ENCODE peak calls at places on chromosome 11, in seven cellular contexts. One of them, this sample, is unnamed. For H3K4me1, the result is how much of the 10 kb centered on the place peaks cover.

GRCh38 chr11:81959341-81959740 is 774.3 kb downstream of the FAM181B start:
- DNase-seq in GM23338: peak
- DNase-seq in neural progenitor cell: peak
- DNase-seq in mucosa of descending colon: no peak
- DNase-seq in heart left ventricle: no peak
- DNase-seq in testis: no peak
- DNase-seq in left ventricle myocardium inferior: no peak
- DNase-seq in this sample: no peak

GRCh38 chr11:71136095-71136845 is 116.1 kb downstream of the SHANK2 start:
- DNase-seq in testis: no peak
- DNase-seq in GM23338: no peak
- DNase-seq in mucosa of descending colon: no peak
- DNase-seq in left ventricle myocardium inferior: no peak
- DNase-seq in heart left ventricle: no peak
- DNase-seq in neural progenitor cell: no peak
- DNase-seq in this sample: no peak

GRCh38 chr11:128874406-128874805 is 7.3 kb upstream of the KCNJ1 start:
- DNase-seq in neural progenitor cell: no peak
- DNase-seq in heart left ventricle: no peak
- DNase-seq in GM23338: no peak
- DNase-seq in mucosa of descending colon: no peak
- DNase-seq in left ventricle myocardium inferior: no peak
- DNase-seq in testis: no peak
- DNase-seq in this sample: no peak

GRCh38 chr11:21133722-21134121 is 464.3 kb downstream of the NELL1 start:
- DNase-seq in left ventricle myocardium inferior: no peak
- DNase-seq in testis: no peak
- DNase-seq in heart left ventricle: no peak
- DNase-seq in mucosa of descending colon: no peak
- DNase-seq in neural progenitor cell: no peak
- DNase-seq in GM23338: no peak
- DNase-seq in this sample: no peak

GRCh38 chr11:725624-726202 is 19.7 kb downstream of the EPS8L2 start:
- DNase-seq in mucosa of descending colon: peak
- DNase-seq in neural progenitor cell: peak
- DNase-seq in left ventricle myocardium inferior: no peak
- DNase-seq in testis: no peak
- DNase-seq in heart left ventricle: no peak
- DNase-seq in GM23338: peak
- DNase-seq in this sample: peak

GRCh38 chr11:64876226-64876750 is 2.1 kb downstream of the EHD1 start:
- DNase-seq in GM23338: no peak
- DNase-seq in testis: no peak
- DNase-seq in mucosa of descending colon: no peak
- DNase-seq in left ventricle myocardium inferior: no peak
- DNase-seq in neural progenitor cell: no peak
- DNase-seq in heart left ventricle: no peak
- DNase-seq in this sample: no peak

GRCh38 chr11:123545726-123546125 is 108.7 kb downstream of the SCN3B start:
- DNase-seq in testis: no peak
- DNase-seq in neural progenitor cell: peak
- DNase-seq in mucosa of descending colon: no peak
- DNase-seq in left ventricle myocardium inferior: no peak
- DNase-seq in heart left ventricle: no peak
- DNase-seq in GM23338: no peak
- DNase-seq in this sample: no peak

GRCh38 chr11:77502501-77502900 is 28.6 kb upstream of the PAK1 start:
- DNase-seq in neural progenitor cell: no peak
- DNase-seq in heart left ventricle: no peak
- DNase-seq in left ventricle myocardium inferior: no peak
- DNase-seq in testis: no peak
- DNase-seq in GM23338: no peak
- DNase-seq in mucosa of descending colon: no peak
- DNase-seq in this sample: no peak

GRCh38 chr11:132576706-132577105 is 955.6 kb downstream of the OPCML start:
- DNase-seq in GM23338: peak
- DNase-seq in neural progenitor cell: peak
- DNase-seq in mucosa of descending colon: no peak
- DNase-seq in heart left ventricle: no peak
- DNase-seq in left ventricle myocardium inferior: no peak
- DNase-seq in testis: no peak
- DNase-seq in this sample: no peak

GRCh38 chr11:63274776-63275175 is 31.4 kb upstream of the SLC22A25 start:
- DNase-seq in GM23338: peak
- DNase-seq in testis: no peak
- DNase-seq in left ventricle myocardium inferior: no peak
- DNase-seq in neural progenitor cell: no peak
- DNase-seq in heart left ventricle: no peak
- DNase-seq in mucosa of descending colon: no peak
- DNase-seq in this sample: no peak

GRCh38 chr11:16960250-16960649 is 54.0 kb downstream of the PLEKHA7 start:
- DNase-seq in mucosa of descending colon: no peak
- DNase-seq in heart left ventricle: no peak
- DNase-seq in left ventricle myocardium inferior: no peak
- DNase-seq in GM23338: no peak
- DNase-seq in testis: no peak
- DNase-seq in neural progenitor cell: no peak
- DNase-seq in this sample: no peak

GRCh38 chr11:3667149-3668035 is 3.8 kb downstream of the CHRNA10 start:
- DNase-seq in left ventricle myocardium inferior: no peak
- DNase-seq in heart left ventricle: no peak
- DNase-seq in GM23338: no peak
- DNase-seq in mucosa of descending colon: no peak
- DNase-seq in testis: peak
- DNase-seq in neural progenitor cell: no peak
- DNase-seq in this sample: no peak

GRCh38 chr11:1326435-1327063 is 17.1 kb upstream of the TOLLIP start:
- DNase-seq in GM23338: no peak
- DNase-seq in testis: no peak
- DNase-seq in left ventricle myocardium inferior: no peak
- DNase-seq in heart left ventricle: no peak
- DNase-seq in mucosa of descending colon: no peak
- DNase-seq in neural progenitor cell: no peak
- DNase-seq in this sample: no peak

GRCh38 chr11:83611616-83612015 is 325.4 kb upstream of the CCDC90B start:
- DNase-seq in left ventricle myocardium inferior: no peak
- DNase-seq in mucosa of descending colon: no peak
- DNase-seq in GM23338: no peak
- DNase-seq in testis: no peak
- DNase-seq in heart left ventricle: no peak
- DNase-seq in neural progenitor cell: no peak
- DNase-seq in this sample: no peak

GRCh38 chr11:119486016-119486415 is 63.0 kb upstream of the THY1 start:
- DNase-seq in GM23338: no peak
- DNase-seq in mucosa of descending colon: no peak
- DNase-seq in left ventricle myocardium inferior: no peak
- DNase-seq in testis: no peak
- DNase-seq in neural progenitor cell: no peak
- DNase-seq in heart left ventricle: peak
- DNase-seq in this sample: no peak

DNA sequence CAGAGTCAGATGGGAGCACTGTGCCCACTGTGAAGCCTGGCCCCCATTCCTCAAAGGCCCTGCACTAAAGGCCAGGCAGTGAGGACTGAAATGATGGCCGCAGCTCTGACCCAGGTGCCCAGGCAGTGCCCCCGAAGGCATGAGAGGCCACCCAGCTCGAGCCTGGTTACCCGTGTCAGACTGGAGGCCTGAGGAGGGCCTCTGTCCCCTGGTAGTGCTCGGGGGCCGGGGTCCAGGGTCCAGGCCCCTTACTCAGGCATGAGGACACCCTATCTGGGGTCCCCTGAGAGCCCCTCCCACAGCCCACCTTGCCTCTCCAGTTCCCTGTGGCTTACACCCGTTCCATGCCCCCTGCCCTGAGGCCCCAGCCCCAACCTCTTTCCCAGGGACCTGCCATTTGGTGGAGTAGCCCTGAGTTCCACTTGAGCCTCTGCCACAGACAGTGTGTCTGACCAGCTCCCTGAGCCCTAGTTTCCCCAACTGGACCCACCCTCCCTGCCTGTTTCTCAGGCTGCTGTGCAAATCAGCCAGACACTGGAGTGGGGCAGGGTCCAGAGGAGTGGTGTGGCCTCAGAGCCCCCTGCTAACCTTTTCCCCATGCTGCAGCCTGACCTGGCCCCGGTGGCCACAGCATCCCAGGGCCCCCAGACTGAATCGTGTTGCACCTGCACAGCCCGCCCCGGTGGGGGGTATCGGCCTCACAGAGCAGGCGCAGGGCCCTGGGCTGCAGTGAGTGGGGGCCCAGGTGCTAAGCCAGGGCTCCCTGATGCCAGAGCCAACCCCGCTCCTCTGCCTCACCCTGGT is 10.8 kb upstream of the ANKRD13D start:
- DNase-seq in mucosa of descending colon: peak
- DNase-seq in heart left ventricle: peak
- DNase-seq in neural progenitor cell: no peak
- DNase-seq in left ventricle myocardium inferior: no peak
- DNase-seq in testis: no peak
- DNase-seq in GM23338: no peak
- DNase-seq in this sample: no peak
- H3K4me1 ChIP-seq in mucosa of descending colon: under half
- H3K4me1 ChIP-seq in heart left ventricle: half or more
- H3K4me1 ChIP-seq in neural progenitor cell: under half
- H3K4me1 ChIP-seq in left ventricle myocardium inferior: half or more
- H3K4me1 ChIP-seq in testis: under half
- H3K4me1 ChIP-seq in GM23338: under half
- H3K4me1 ChIP-seq in this sample: under half

DNA sequence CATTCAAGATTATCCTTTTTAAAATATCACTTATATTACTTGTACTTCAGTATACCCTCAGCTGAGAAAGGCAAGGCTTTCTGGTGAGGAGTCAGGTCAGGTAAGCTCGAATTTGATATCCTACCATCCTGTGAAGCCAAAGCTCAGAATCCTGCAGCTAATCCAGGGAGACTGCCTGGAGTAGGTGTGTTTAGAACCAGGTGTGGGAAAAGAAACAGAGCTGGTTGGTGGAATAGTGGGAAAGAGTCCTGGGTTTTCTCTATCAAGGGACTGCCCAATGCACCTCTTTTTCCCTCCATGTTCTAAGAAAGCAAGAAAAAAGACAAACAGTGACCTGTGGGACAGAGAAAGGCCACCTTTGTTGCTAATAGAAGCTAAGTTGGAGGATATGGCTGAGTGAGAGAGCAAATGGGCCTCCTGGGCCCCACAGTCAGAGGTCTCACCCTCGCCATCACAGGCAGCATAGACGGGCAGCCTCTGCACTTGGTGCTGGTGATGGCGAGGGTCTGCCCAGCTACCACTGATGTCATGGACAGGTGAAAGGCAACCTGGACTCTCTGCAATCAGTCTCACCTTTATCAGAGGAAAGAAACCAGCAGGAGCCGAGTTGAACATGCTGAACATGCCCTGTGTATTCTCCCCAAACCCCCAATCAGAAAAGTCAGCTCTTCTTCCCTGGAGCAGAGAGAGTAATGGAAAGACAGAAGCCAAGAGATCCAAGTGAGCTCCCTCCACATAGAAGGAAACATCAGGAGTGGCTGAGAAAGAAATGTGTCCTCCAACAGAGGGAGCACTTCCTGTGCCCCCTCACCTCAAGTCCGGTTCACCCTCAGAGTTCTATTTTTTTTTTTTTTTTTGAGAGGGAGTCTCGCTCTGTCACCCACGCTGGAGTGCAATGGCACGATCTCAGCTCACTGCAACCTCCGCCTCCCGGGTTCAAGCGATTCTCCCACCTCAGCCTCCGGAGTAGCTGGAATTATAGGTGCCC is 491.3 kb downstream of the BUD13 start:
- DNase-seq in testis: no peak
- DNase-seq in left ventricle myocardium inferior: no peak
- DNase-seq in mucosa of descending colon: no peak
- DNase-seq in heart left ventricle: no peak
- DNase-seq in GM23338: peak
- DNase-seq in neural progenitor cell: no peak
- DNase-seq in this sample: no peak
- TF ChIP-seq CTCF in testis: no peak
- TF ChIP-seq CTCF in left ventricle myocardium inferior: no peak
- TF ChIP-seq CTCF in mucosa of descending colon: no peak
- TF ChIP-seq CTCF in heart left ventricle: no peak
- TF ChIP-seq CTCF in GM23338: peak
- TF ChIP-seq CTCF in neural progenitor cell: peak
- TF ChIP-seq CTCF in this sample: peak

GRCh38 chr11:27701262-27702105 is 1.2 kb upstream of the BDNF start:
- DNase-seq in heart left ventricle: peak
- DNase-seq in testis: peak
- DNase-seq in neural progenitor cell: peak
- DNase-seq in mucosa of descending colon: peak
- DNase-seq in GM23338: peak
- DNase-seq in left ventricle myocardium inferior: peak
- DNase-seq in this sample: no peak
- H3K4me3 ChIP-seq in heart left ventricle: peak
- H3K4me3 ChIP-seq in testis: peak
- H3K4me3 ChIP-seq in neural progenitor cell: peak
- H3K4me3 ChIP-seq in mucosa of descending colon: no peak
- H3K4me3 ChIP-seq in GM23338: peak
- H3K4me3 ChIP-seq in left ventricle myocardium inferior: peak
- H3K4me3 ChIP-seq in this sample: peak

DNA sequence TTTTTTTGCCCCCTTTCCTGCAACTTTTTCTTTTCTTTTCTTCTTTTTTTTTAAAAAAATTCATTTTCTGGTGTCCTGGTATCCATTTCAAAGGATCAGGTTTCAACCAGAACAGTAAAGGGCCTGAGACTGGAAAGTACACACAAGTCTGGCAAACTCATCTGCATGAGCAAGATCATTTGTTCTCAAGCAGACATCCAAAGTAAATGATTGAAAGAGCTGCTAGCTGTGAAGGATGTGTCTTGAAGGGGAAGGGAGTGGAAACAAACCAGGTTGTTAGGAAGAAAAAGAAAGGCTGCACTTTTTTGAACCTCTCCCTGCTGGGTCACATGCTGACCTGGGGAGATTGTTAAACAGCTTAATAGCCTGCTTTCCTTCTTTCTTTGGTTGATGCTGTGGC is 5.3 kb downstream of the YAP1 start:
- DNase-seq in neural progenitor cell: peak
- DNase-seq in left ventricle myocardium inferior: no peak
- DNase-seq in heart left ventricle: no peak
- DNase-seq in GM23338: peak
- DNase-seq in mucosa of descending colon: no peak
- DNase-seq in testis: no peak
- DNase-seq in this sample: no peak
- H3K4me1 ChIP-seq in neural progenitor cell: half or more
- H3K4me1 ChIP-seq in left ventricle myocardium inferior: half or more
- H3K4me1 ChIP-seq in heart left ventricle: under half
- H3K4me1 ChIP-seq in GM23338: half or more
- H3K4me1 ChIP-seq in mucosa of descending colon: under half
- H3K4me1 ChIP-seq in testis: under half
- H3K4me1 ChIP-seq in this sample: under half

DNA sequence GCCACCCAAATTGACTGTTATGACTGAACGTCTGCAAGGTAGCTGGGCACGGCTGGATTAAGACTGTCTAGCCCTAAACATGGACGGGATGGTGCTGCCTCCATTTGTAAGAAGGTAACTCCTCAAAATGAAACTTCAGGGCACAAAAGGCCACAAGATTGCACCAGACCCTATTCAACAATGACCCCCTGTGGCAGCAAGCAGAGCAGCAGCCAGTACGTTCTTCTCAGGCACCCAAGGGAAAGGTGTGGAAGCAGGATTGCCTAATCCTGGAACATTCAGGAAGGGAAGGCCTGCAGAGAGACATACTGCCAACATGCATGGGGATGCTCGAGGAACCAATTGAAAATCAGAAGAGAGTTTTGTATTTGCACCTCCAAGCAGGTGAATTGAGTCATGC is 4.5 kb upstream of the TBX10 start:
- DNase-seq in GM23338: peak
- DNase-seq in heart left ventricle: no peak
- DNase-seq in left ventricle myocardium inferior: no peak
- DNase-seq in mucosa of descending colon: no peak
- DNase-seq in neural progenitor cell: peak
- DNase-seq in testis: no peak
- DNase-seq in this sample: no peak
- TF ChIP-seq CTCF in GM23338: peak
- TF ChIP-seq CTCF in heart left ventricle: no peak
- TF ChIP-seq CTCF in left ventricle myocardium inferior: peak
- TF ChIP-seq CTCF in mucosa of descending colon: no peak
- TF ChIP-seq CTCF in neural progenitor cell: peak
- TF ChIP-seq CTCF in testis: no peak
- TF ChIP-seq CTCF in this sample: peak